ENCODE peak calls at places on chromosomes 16 and 17, in seven cellular contexts. S is HepG2, W is HCT116, R is K562, B is SK-N-SH, C is GM12878, A is H1. Y is an unnamed sample.

GRCh38 chr17:4858068-4858879 is 25.1 kb downstream of the MINK1 start:
- DNase-seq in S (peak; percentile 74), B (peak; percentile 78), C (no peak), A (no peak), R (no peak), W (no peak), Y (no peak)

GRCh38 chr17:50118076-50118827 is 11.7 kb downstream of the SAMD14 start:
- DNase-seq in B (no peak), R (no peak), S (no peak), A (no peak), W (no peak), C (no peak), Y (no peak)

GRCh38 chr16:54027126-54027922 is 259.3 kb downstream of the IRX3 start:
- DNase-seq in B (peak; percentile 12), C (no peak), A (no peak), R (no peak), S (no peak), W (no peak), Y (no peak)

GRCh38 chr16:55465077-55465896 is 13.7 kb upstream of the MMP2 start:
- DNase-seq in A (peak; percentile 98), R (peak; percentile 90), C (peak; percentile 13), B (peak; percentile 81), W (peak; percentile 64), S (peak; percentile 81), Y (peak; percentile 45)

GRCh38 chr17:43213545-43213944 is 1.9 kb downstream of the TMEM106A start:
- DNase-seq in C (no peak), R (no peak), B (no peak), W (no peak), S (no peak), A (no peak), Y (no peak)

GRCh38 chr16:79253100-79253631 is 347.4 kb downstream of the MAF start:
- DNase-seq in S (peak; percentile 71), B (no peak), R (no peak), C (no peak), A (no peak), W (no peak), Y (no peak)

GRCh38 chr16:8187782-8188372 is 402.4 kb downstream of the TMEM114 start:
- DNase-seq in R (no peak), C (no peak), S (no peak), B (no peak), W (no peak), A (no peak), Y (no peak)

GRCh38 chr17:39277110-39277509 is 51.4 kb upstream of the STAC2 start:
- DNase-seq in A (no peak), C (peak; percentile 12), R (no peak), B (no peak), W (no peak), S (no peak), Y (no peak)

GRCh38 chr17:28741358-28742349 is 2.2 kb upstream of the TRAF4 start:
- DNase-seq in W (no peak), R (peak; percentile 39), S (no peak), B (no peak), C (no peak), A (no peak), Y (no peak)

GRCh38 chr16:1296688-1297412 is 12.6 kb upstream of the UBE2I start:
- DNase-seq in S (peak; percentile 87), R (no peak), W (peak; percentile 92), B (no peak), C (no peak), A (no peak), Y (no peak)

GRCh38 chr17:78307887-78308633 is 51.8 kb downstream of the SOCS3 start:
- DNase-seq in S (peak; percentile 60), A (no peak), W (no peak), B (peak; percentile 51), C (no peak), R (peak; percentile 46), Y (peak; percentile 65)

GRCh38 chr17:73690581-73691135 is 46.4 kb upstream of the SDK2 start:
- DNase-seq in W (no peak), C (no peak), S (no peak), R (peak; percentile 64), A (peak; percentile 47), B (peak; percentile 47), Y (no peak)

GRCh38 chr17:35088647-35088910 is 25.1 kb upstream of the RFFL start:
- DNase-seq in A (peak; percentile 80), B (no peak), C (no peak), W (peak; percentile 42), S (no peak), R (peak; percentile 23), Y (peak; percentile 65)

GRCh38 chr17:63356275-63356905 is 89.7 kb downstream of the CYB561 start:
- DNase-seq in B (no peak), C (no peak), R (no peak), W (peak; percentile 43), A (no peak), S (no peak), Y (no peak)

GRCh38 chr17:79224903-79225302 is 150.3 kb downstream of the ENGASE start:
- DNase-seq in S (no peak), B (no peak), W (no peak), R (no peak), A (no peak), C (no peak), Y (no peak)

GRCh38 chr16:64440421-64440831 is 681.4 kb downstream of the CDH11 start:
- DNase-seq in C (no peak), B (no peak), S (peak; percentile 9), W (no peak), R (no peak), A (no peak), Y (no peak)
- TF ChIP-seq JUND in C (no peak), B (peak; percentile 99), S (no peak), W (no peak), R (no peak), A (no peak), Y (no peak)

GRCh38 chr16:9480503-9480902 is 389.1 kb downstream of the HAPSTR1 start:
- DNase-seq in R (no peak), B (no peak), C (no peak), A (no peak), S (no peak), W (no peak), Y (no peak)
- TF ChIP-seq JUND in R (no peak), B (no peak), C (no peak), A (no peak), S (no peak), W (no peak), Y (no peak)

DNA sequence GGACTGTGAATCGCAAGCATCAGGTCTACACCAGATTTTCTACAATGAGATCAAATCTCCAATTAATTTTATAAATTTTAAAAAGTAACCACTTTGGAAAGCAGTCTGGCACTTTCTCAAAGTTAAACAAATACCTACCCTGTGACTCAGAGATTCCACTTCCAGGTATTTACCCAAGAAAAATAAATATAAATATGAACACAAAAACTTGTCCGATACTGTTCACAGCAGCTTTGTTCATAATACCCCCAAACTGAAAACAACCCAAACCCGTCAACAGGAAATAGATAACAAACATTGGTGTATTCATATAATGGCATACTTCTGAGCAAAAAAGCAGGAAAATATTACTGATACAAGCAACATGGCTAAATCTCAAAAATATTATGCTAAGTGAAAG is 12.1 kb downstream of the ZDHHC7 start:
- DNase-seq in S (peak; percentile 70), B (no peak), W (no peak), A (no peak), C (no peak), R (no peak), Y (peak; percentile 68)
- TF ChIP-seq JUND in S (no peak), B (no peak), W (peak; percentile 58), A (no peak), C (no peak), R (no peak), Y (peak; percentile 92)

GRCh38 chr17:8628172-8628571 is 2.4 kb downstream of the MYH10 start:
- DNase-seq in S (no peak), A (no peak), C (no peak), B (no peak), R (no peak), W (no peak), Y (peak; percentile 15)
- TF ChIP-seq JUND in S (no peak), A (no peak), C (no peak), B (no peak), R (no peak), W (no peak), Y (no peak)

GRCh38 chr16:71746442-71747046 is 22.0 kb upstream of the PHLPP2 start:
- DNase-seq in R (peak; percentile 51), A (no peak), B (peak; percentile 57), C (no peak), S (peak; percentile 51), W (peak; percentile 26), Y (peak; percentile 24)
- TF ChIP-seq JUND in R (no peak), A (no peak), B (no peak), C (no peak), S (no peak), W (no peak), Y (no peak)

GRCh38 chr17:11996722-11997146 is 541 bp downstream of the ZNF18 start:
- DNase-seq in B (no peak), W (peak; percentile 13), R (no peak), C (peak; percentile 24), S (peak; percentile 39), A (no peak), Y (peak; percentile 21)
- TF ChIP-seq JUND in B (no peak), W (no peak), R (no peak), C (no peak), S (no peak), A (no peak), Y (no peak)

DNA sequence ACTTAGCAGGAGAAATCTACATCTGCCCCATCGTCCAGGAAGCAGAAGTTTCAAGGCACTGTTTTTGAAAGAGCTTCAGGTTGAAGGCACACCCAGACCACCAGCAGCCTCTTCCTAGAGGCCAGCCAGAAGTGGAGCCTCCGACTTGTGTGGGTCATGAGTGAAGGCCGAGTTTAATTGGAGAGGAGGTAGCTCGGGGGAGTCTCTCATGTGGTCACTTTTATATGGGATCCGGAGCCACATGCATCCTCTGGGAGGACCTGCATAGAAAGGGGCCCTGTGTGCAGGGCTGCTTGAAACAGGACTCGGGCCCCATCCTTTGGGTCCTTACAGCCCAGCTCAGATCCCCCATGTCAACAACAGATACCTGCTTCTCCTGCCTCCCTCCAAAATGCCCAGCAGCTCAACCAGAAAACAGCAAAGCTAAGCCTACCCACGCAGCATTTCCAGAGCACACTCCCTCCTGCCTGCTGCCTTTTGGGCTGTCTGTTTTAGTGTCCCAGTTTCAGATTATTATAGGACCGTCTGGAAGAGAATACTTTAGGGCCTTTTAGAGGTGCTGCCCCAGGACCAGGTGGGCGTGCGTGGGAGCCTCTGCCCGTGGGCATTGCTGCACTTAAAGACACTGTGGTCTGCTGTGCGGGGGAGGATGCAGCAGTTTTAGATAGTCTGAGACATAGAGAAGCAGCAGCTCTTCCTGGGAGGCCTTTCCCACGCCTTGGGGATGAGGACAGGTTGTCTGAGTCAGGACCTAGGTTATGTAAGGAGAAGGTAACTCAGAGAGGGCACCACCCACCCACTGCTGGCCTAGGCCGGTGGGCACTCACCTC is 29.5 kb downstream of the MPRIP start:
- DNase-seq in C (no peak), S (no peak), B (no peak), W (no peak), A (no peak), R (no peak), Y (no peak)
- TF ChIP-seq JUND in C (no peak), S (no peak), B (no peak), W (no peak), A (no peak), R (no peak), Y (no peak)

GRCh38 chr17:48307814-48308411 is 122.1 kb downstream of the SKAP1 start:
- DNase-seq in R (peak; percentile 57), C (no peak), A (no peak), W (peak; percentile 78), S (peak; percentile 56), B (peak; percentile 48), Y (peak; percentile 31)
- TF ChIP-seq JUND in R (no peak), C (no peak), A (no peak), W (no peak), S (no peak), B (no peak), Y (no peak)